ENCODE peak calls at places on chromosomes 13 and 19, in five cellular contexts. G is HCT116; U is CD4-positive, alpha-beta T cell; J is PC-3; O is neural progenitor cell. Y is an unnamed sample.

GRCh38 chr19:46713781-46714522 is 3.0 kb downstream of the PRKD2 start:
- DNase-seq in O (peak; percentile 72), G (peak; percentile 70), U (peak; percentile 72), J (peak; percentile 78), Y (peak; percentile 96)

GRCh38 chr13:80475718-80476117 is 134.8 kb upstream of the SPRY2 start:
- DNase-seq in G (no peak), U (no peak), O (peak; percentile 23), J (no peak), Y (no peak)

GRCh38 chr13:38954844-38955243 is 35.8 kb downstream of the STOML3 start:
- DNase-seq in G (no peak), U (no peak), O (no peak), J (no peak), Y (no peak)

GRCh38 chr13:57946361-57946760 is 314.8 kb downstream of the PCDH17 start:
- DNase-seq in O (no peak), J (no peak), G (no peak), U (no peak), Y (no peak)

GRCh38 chr13:104387514-104387913 is 1321.3 kb upstream of the SLC10A2 start:
- DNase-seq in J (no peak), U (no peak), O (no peak), G (no peak), Y (no peak)

GRCh38 chr13:75458696-75459422 is 23.1 kb downstream of the TBC1D4 start:
- DNase-seq in U (no peak), G (no peak), J (no peak), O (peak; percentile 4), Y (peak; percentile 36)

GRCh38 chr13:111911754-111912452 is 155.0 kb upstream of the SOX1 start:
- DNase-seq in J (no peak), U (no peak), O (no peak), G (no peak), Y (peak; percentile 21)

GRCh38 chr13:93345642-93346220 is 119.1 kb downstream of the GPC6 start:
- DNase-seq in G (no peak), J (no peak), O (no peak), U (no peak), Y (no peak)

GRCh38 chr19:39832341-39833083 is 1.4 kb downstream of the DYRK1B start:
- DNase-seq in G (no peak), J (no peak), O (no peak), U (no peak), Y (no peak)

GRCh38 chr19:1275260-1275975 is at the start of gene FAM174C:
- DNase-seq in O (peak; percentile 98), J (peak; percentile 92), U (peak; percentile 92), G (peak; percentile 93), Y (peak; percentile 96)

GRCh38 chr19:3618811-3619630 is 7.6 kb downstream of the CACTIN start:
- DNase-seq in G (no peak), J (no peak), U (no peak), O (no peak), Y (no peak)
- TF ChIP-seq CTCF in G (no peak), J (peak; percentile 13), U (peak; percentile 35), O (no peak), Y (no peak)

DNA sequence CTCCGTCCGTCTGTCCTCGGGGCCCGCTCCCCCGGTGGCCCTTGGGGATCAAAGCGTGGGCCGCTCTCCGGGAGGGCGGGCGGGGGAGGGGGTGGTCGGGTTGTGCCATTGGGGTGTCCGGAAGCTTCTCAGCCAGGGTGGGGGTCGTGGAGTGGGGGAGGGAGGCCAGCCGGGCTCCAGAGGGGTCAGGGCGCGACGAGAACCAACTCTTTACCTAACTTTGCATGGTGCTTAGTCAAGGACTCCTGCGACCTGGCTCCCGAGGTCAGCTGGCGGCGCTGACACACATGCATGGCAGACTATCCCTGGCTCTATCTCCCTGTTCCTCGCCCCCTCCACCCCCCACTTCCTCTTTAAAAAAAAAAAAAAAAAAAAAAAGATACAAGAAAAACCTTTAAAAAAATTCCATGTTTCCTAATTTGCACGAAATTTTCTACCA is 15.5 kb downstream of the SMIM24 start:
- DNase-seq in U (no peak), O (peak; percentile 47), G (no peak), J (no peak), Y (no peak)
- H3K27me3 ChIP-seq in U (no peaks in the 10 kb centered on the region), O (peaks cover 98% of the 10 kb centered on the region), G (no peaks in the 10 kb centered on the region), J (no peaks in the 10 kb centered on the region), Y (no peaks in the 10 kb centered on the region)

GRCh38 chr13:54317722-54318121 is 1289.1 kb downstream of the OLFM4 start:
- DNase-seq in G (no peak), O (no peak), U (no peak), J (no peak), Y (no peak)
- TF ChIP-seq CTCF in G (no peak), O (no peak), U (no peak), J (no peak), Y (no peak)

DNA sequence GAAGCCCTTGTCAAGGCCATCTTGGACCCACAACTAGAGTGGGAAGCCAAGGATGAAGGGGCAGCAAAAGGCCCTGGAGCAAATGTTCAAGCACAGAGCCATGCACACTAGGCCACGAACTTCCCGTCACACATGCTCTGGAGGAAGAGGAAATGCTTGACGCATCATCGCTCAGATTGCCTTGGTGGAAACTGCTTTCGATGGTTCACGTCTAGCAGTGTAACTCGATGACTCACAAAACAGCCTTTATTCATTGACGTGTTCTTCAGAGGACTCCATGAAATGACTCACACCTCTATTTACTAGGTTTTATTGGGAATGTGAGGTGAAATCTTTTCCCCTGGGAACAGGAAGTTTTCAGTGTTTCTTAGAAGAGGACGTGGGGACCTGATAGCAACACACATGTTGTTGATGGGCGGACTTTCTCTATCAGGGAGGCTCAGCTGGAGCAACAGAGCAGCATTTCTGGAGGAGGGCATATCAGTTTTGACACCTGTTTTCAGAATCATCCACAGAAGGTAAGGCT is 79.8 kb upstream of the FLT1 start:
- DNase-seq in U (no peak), O (no peak), J (peak; percentile 95), G (peak; percentile 95), Y (no peak)
- H3K27me3 ChIP-seq in U (no peaks in the 10 kb centered on the region), O (no peaks in the 10 kb centered on the region), J (no peaks in the 10 kb centered on the region), G (no peaks in the 10 kb centered on the region), Y (no peaks in the 10 kb centered on the region)

DNA sequence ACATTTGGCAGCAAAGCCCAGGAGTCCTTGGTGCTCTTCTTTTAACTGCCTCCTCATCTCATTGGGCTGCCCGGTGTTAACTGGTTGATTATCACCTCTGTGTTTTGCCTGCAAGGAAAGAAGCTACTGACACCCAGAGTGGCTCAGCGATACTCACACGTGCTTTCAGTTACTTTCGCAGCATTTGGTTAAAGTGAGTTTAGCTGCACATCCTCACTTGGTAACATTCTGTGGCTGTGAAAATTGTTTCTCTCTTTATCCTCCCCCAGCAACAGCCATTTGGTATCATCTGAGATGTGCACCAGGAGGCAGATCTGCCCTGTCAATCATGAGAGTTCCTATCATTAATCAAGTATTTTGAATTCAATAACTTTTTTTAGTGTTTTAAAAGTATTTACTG is 44.6 kb upstream of the GPR183 start:
- DNase-seq in G (no peak), U (no peak), J (no peak), O (no peak), Y (no peak)
- TF ChIP-seq CTCF in G (no peak), U (no peak), J (no peak), O (no peak), Y (no peak)

DNA sequence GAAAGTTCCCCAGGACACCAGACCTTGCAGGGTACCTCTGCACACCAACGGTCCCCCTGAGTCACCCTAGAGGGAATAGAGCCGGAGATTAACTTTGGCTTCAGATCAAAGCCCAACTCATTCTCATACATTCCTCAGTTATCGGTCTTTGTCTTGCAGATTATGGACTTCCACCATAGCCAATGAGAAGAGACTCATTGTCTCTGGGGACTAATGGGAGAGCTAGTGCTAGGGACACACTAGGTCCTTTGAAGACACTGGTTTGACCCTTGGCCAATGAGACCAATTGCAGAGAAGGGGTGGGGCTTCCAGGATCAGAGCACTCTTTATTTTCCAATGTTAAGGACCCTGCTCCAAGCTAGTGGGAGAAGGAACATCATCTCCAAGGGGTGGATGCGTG is 6.1 kb downstream of the KLK7 start:
- DNase-seq in G (peak; percentile 45), U (no peak), O (no peak), J (peak; percentile 42), Y (no peak)
- H3K27me3 ChIP-seq in G (no peaks in the 10 kb centered on the region), U (peaks cover 28% of the 10 kb centered on the region), O (peaks cover 6% of the 10 kb centered on the region), J (no peaks in the 10 kb centered on the region), Y (no peaks in the 10 kb centered on the region)

DNA sequence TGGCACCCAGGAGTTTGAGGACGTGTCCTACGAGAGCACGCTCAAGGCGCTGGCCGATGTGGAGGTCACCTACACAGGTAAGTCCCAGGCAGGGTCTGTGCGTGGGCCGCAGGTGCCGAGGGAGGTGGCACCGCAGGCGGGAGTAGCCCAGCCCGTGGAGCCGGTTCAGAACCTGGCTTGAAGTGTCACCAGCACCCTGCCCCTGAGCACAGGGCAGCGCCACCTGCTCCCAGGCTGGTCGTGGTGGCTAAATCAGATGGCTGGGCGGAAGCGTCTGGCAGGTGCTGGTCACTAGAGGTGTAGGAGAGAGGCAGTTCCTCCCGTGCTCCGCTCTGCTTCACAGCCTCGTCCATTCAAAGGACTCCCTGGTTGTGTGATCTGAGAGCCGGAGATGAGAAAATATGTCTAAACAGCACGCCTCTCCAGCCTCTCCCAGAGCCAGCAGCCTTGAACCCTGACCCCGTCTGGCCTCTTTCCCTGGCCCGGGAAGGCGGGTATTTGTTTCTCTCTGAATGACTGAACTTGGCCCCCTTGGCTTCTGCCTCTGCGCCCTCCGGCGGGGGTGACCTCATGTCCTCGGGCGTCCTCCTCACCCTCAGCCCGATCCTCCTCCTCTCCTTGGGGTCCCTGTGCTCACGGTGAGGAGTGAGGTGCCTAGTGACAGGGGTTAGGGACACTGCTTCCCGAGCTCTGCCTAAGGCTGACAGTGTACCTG is 5.4 kb downstream of the THOP1 start:
- DNase-seq in G (no peak), J (no peak), U (no peak), O (no peak), Y (no peak)
- TF ChIP-seq CTCF in G (no peak), J (no peak), U (no peak), O (no peak), Y (no peak)

GRCh38 chr13:99104396-99104795 is 96.3 kb upstream of the UBAC2 start:
- DNase-seq in J (no peak), O (no peak), G (no peak), U (no peak), Y (no peak)
- H3K27me3 ChIP-seq in J (no peaks in the 10 kb centered on the region), O (no peaks in the 10 kb centered on the region), G (no peaks in the 10 kb centered on the region), U (no peaks in the 10 kb centered on the region), Y (no peaks in the 10 kb centered on the region)

DNA sequence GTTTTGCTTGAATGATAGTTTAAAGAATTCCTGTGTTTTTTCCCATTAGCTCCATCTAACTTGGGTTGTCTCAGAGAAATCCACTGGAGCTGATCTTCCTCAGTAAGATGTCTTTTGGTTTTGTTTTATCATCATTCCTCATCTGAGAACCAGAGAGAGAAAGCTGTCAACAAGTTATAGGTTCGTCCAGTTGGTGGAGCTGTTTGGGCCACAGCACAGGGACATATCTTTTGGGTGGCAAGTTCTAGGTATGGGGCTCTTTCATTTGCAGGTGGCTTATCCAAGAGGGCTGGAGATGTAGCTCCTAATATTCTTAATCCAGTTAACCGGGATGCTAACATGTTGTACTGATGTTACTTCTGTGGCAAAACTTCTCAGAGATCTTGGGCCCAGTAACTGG is 174.2 kb downstream of the KCNRG start:
- DNase-seq in O (no peak), J (no peak), U (no peak), G (no peak), Y (no peak)
- TF ChIP-seq CTCF in O (peak; percentile 28), J (no peak), U (no peak), G (peak; percentile 2), Y (no peak)